ENCODE peak calls at places on chromosomes 7 and 10, in six cellular contexts. S is astrocyte, U is EL, N is T1000, G is activated T-helper 1 cell treated with Interleukin-2 at 50 U/mL for 16 hours, L is mucosa of descending colon. I is an unnamed sample.

GRCh38 chr10:77456414-77456813 is 181.2 kb downstream of the KCNMA1 start:
- DNase-seq in S (no peak), U (no peak), N (no peak), G (no peak), L (peak), I (no peak)

GRCh38 chr10:63365976-63366765 is 99.6 kb downstream of the JMJD1C start:
- DNase-seq in S (peak), U (peak), N (no peak), G (no peak), L (no peak), I (no peak)

GRCh38 chr7:2761131-2761624 is 73.2 kb downstream of the AMZ1 start:
- DNase-seq in S (no peak), U (no peak), N (no peak), G (no peak), L (no peak), I (no peak)

GRCh38 chr7:45157653-45158401 is at the start of gene RAMP3:
- DNase-seq in S (no peak), U (no peak), N (no peak), G (no peak), L (no peak), I (no peak)

GRCh38 chr10:60208676-60209269 is 180.9 kb downstream of the ANK3 start:
- DNase-seq in S (no peak), U (peak), N (no peak), G (no peak), L (no peak), I (no peak)

GRCh38 chr10:29924436-29924835 is 134.9 kb downstream of the JCAD start:
- DNase-seq in S (no peak), U (no peak), N (no peak), G (no peak), L (no peak), I (no peak)

GRCh38 chr7:21948887-21949469 is 3.3 kb upstream of the CDCA7L start:
- DNase-seq in S (no peak), U (no peak), N (no peak), G (no peak), L (no peak), I (no peak)

GRCh38 chr7:25947669-25948516 is 204.1 kb upstream of the NFE2L3 start:
- DNase-seq in S (no peak), U (no peak), N (no peak), G (no peak), L (no peak), I (no peak)

GRCh38 chr7:83936056-83936703 is 258.4 kb downstream of the SEMA3A start:
- DNase-seq in S (peak), U (peak), N (peak), G (no peak), L (peak), I (peak)

GRCh38 chr7:95330194-95331003 is 6.1 kb upstream of the PON1 start:
- DNase-seq in S (no peak), U (peak), N (no peak), G (no peak), L (no peak), I (no peak)

I was measured in head of caudate nucleus.